ENCODE peak calls at places on chromosome 19, in seven cellular contexts. P is uterus; L is COR-L47; T is effector memory CD4-positive, alpha-beta T cell; B is A549; A is lower lobe of right lung; Y is esophagus squamous epithelium. Q is an unnamed sample.

GRCh38 chr19:29563688-29564087 is 37.9 kb downstream of the VSTM2B start:
- DNase-seq in B (no peak), P (no peak), Y (no peak), A (no peak), L (no peak), T (no peak), Q (no peak)

GRCh38 chr19:3979289-3979673 is 6.0 kb downstream of the EEF2 start:
- DNase-seq in P (no peak), A (no peak), Y (no peak), T (no peak), B (no peak), L (no peak), Q (no peak)

GRCh38 chr19:18156841-18157464 is 4.0 kb downstream of the PIK3R2 start:
- DNase-seq in P (peak), T (no peak), B (peak), Y (no peak), L (peak), A (peak), Q (no peak)

GRCh38 chr19:7267792-7268736 is 26.1 kb downstream of the INSR start:
- DNase-seq in L (no peak), A (peak), T (no peak), P (no peak), Y (no peak), B (no peak), Q (no peak)

GRCh38 chr19:41193420-41194156 is 569 bp downstream of the CYP2S1 start:
- DNase-seq in A (no peak), L (no peak), B (no peak), P (no peak), Y (no peak), T (no peak), Q (no peak)

GRCh38 chr19:2039959-2040646 is 10.9 kb downstream of the MKNK2 start:
- DNase-seq in P (peak), B (no peak), Y (no peak), T (no peak), L (no peak), A (no peak), Q (no peak)

GRCh38 chr19:45057444-45057843 is 18.6 kb downstream of the CLASRP start:
- DNase-seq in B (no peak), T (no peak), P (no peak), L (no peak), Y (no peak), A (no peak), Q (no peak)

GRCh38 chr19:41456342-41456918 is 13.5 kb downstream of the ERICH4 start:
- DNase-seq in T (no peak), B (no peak), L (no peak), P (no peak), Y (no peak), A (no peak), Q (no peak)

GRCh38 chr19:33214621-33215020 is 11.0 kb downstream of the SLC7A10 start:
- DNase-seq in P (no peak), B (peak), Y (no peak), T (no peak), L (peak), A (no peak), Q (no peak)

GRCh38 chr19:7602240-7602934 is 6.7 kb downstream of the CAMSAP3 start:
- DNase-seq in Y (no peak), B (no peak), A (peak), L (no peak), T (no peak), P (no peak), Q (no peak)

Q was measured in Caco-2.